ENCODE peak calls at places on chromosomes 1 and 21, in seven cellular contexts. One of them, this sample, is unnamed.

GRCh38 chr1:40450491-40451237 is 388 bp downstream of the ZFP69B start:
- DNase-seq in HepG2: peak
- DNase-seq in HCT116: no peak
- DNase-seq in SK-N-SH: peak
- DNase-seq in K562: peak
- DNase-seq in GM12878: peak
- DNase-seq in H1: no peak
- DNase-seq in this sample: no peak

GRCh38 chr1:53197301-53198205 is 929 bp downstream of the CPT2 start:
- DNase-seq in HCT116: no peak
- DNase-seq in HepG2: no peak
- DNase-seq in GM12878: no peak
- DNase-seq in SK-N-SH: peak
- DNase-seq in K562: peak
- DNase-seq in H1: no peak
- DNase-seq in this sample: no peak

GRCh38 chr1:114320586-114320985 is 166.9 kb upstream of the SYT6 start:
- DNase-seq in HCT116: no peak
- DNase-seq in GM12878: no peak
- DNase-seq in K562: no peak
- DNase-seq in SK-N-SH: no peak
- DNase-seq in H1: no peak
- DNase-seq in HepG2: no peak
- DNase-seq in this sample: no peak

GRCh38 chr1:154819628-154820590 is 50.2 kb downstream of the KCNN3 start:
- DNase-seq in GM12878: no peak
- DNase-seq in K562: peak
- DNase-seq in HCT116: peak
- DNase-seq in HepG2: peak
- DNase-seq in H1: no peak
- DNase-seq in SK-N-SH: peak
- DNase-seq in this sample: peak

GRCh38 chr1:6625579-6626149 is 996 bp downstream of the THAP3 start:
- DNase-seq in H1: no peak
- DNase-seq in K562: no peak
- DNase-seq in SK-N-SH: no peak
- DNase-seq in HCT116: no peak
- DNase-seq in HepG2: no peak
- DNase-seq in GM12878: no peak
- DNase-seq in this sample: no peak

GRCh38 chr1:211557894-211558625 is 20.9 kb downstream of the SLC30A1 start:
- DNase-seq in HCT116: no peak
- DNase-seq in GM12878: no peak
- DNase-seq in H1: no peak
- DNase-seq in HepG2: no peak
- DNase-seq in K562: no peak
- DNase-seq in SK-N-SH: no peak
- DNase-seq in this sample: no peak

GRCh38 chr1:168338589-168339503 is 58.2 kb downstream of the TBX19 start:
- DNase-seq in H1: no peak
- DNase-seq in SK-N-SH: no peak
- DNase-seq in K562: no peak
- DNase-seq in HepG2: no peak
- DNase-seq in GM12878: no peak
- DNase-seq in HCT116: no peak
- DNase-seq in this sample: no peak

GRCh38 chr1:192609110-192610079 is 26.6 kb upstream of the RGS13 start:
- DNase-seq in K562: no peak
- DNase-seq in HepG2: no peak
- DNase-seq in HCT116: no peak
- DNase-seq in H1: no peak
- DNase-seq in GM12878: peak
- DNase-seq in SK-N-SH: no peak
- DNase-seq in this sample: no peak

GRCh38 chr1:204419064-204419403 is 7.4 kb upstream of the PPP1R15B start:
- DNase-seq in SK-N-SH: no peak
- DNase-seq in GM12878: no peak
- DNase-seq in K562: no peak
- DNase-seq in HCT116: no peak
- DNase-seq in H1: no peak
- DNase-seq in HepG2: peak
- DNase-seq in this sample: no peak

GRCh38 chr1:172408958-172409357 is 11.5 kb upstream of the C1orf105 start:
- DNase-seq in HepG2: no peak
- DNase-seq in GM12878: no peak
- DNase-seq in H1: no peak
- DNase-seq in HCT116: no peak
- DNase-seq in K562: no peak
- DNase-seq in SK-N-SH: no peak
- DNase-seq in this sample: no peak

DNA sequence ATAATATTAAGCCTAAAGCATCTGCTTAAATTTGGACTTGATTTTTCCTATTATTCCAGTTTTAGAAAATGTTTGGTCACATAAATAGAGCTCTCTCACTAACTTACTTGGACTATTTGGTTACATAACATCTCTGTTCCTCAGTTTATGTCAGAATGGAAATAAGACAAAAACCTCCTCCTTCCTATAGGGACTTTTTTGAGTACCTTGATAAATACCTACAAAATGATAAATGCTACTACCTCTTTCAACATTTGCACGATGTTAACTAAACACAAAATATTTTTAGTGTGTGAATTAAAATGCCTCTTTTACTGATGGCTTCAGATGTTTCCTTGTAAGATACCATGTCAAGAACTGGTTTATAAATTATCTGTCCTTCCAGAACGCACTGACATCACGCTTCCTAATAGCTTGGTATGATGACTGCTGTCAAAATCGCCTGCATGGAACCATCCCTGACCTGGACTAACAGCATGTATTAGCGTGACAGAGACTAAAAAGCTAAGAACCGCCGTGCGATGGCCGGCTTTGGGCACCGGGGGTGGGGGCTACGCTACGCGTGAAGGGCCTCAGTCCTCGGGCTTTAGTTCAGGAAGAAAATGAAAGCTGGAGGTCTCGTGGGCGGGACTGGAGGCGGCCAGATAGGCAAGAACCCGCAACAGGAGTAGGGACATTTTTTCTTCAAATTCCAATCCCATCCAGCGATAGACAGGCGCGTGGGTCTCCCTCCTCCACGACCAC is 133.3 kb upstream of the BARHL2 start:
- DNase-seq in HCT116: no peak
- DNase-seq in K562: peak
- DNase-seq in HepG2: peak
- DNase-seq in GM12878: no peak
- DNase-seq in SK-N-SH: peak
- DNase-seq in H1: no peak
- DNase-seq in this sample: no peak
- TF ChIP-seq JUND in HCT116: no peak
- TF ChIP-seq JUND in K562: no peak
- TF ChIP-seq JUND in HepG2: no peak
- TF ChIP-seq JUND in GM12878: no peak
- TF ChIP-seq JUND in SK-N-SH: no peak
- TF ChIP-seq JUND in H1: no peak
- TF ChIP-seq JUND in this sample: no peak

GRCh38 chr1:32099426-32099825 is 8.4 kb upstream of the KPNA6 start:
- DNase-seq in HepG2: no peak
- DNase-seq in K562: no peak
- DNase-seq in SK-N-SH: no peak
- DNase-seq in GM12878: no peak
- DNase-seq in HCT116: no peak
- DNase-seq in H1: no peak
- DNase-seq in this sample: no peak

GRCh38 chr1:32104127-32104526 is 3.7 kb upstream of the KPNA6 start:
- DNase-seq in HepG2: peak
- DNase-seq in H1: no peak
- DNase-seq in SK-N-SH: no peak
- DNase-seq in K562: peak
- DNase-seq in GM12878: no peak
- DNase-seq in HCT116: no peak
- DNase-seq in this sample: no peak

GRCh38 chr1:32101233-32101681 is 6.6 kb upstream of the KPNA6 start:
- DNase-seq in HCT116: no peak
- DNase-seq in K562: peak
- DNase-seq in HepG2: no peak
- DNase-seq in H1: no peak
- DNase-seq in GM12878: no peak
- DNase-seq in SK-N-SH: no peak
- DNase-seq in this sample: no peak

GRCh38 chr1:32105338-32105737 is 2.5 kb upstream of the KPNA6 start:
- DNase-seq in H1: no peak
- DNase-seq in HepG2: no peak
- DNase-seq in SK-N-SH: no peak
- DNase-seq in GM12878: no peak
- DNase-seq in HCT116: no peak
- DNase-seq in K562: no peak
- DNase-seq in this sample: no peak

GRCh38 chr1:32100359-32100758 is 7.5 kb upstream of the KPNA6 start:
- DNase-seq in HepG2: no peak
- DNase-seq in K562: no peak
- DNase-seq in H1: no peak
- DNase-seq in GM12878: no peak
- DNase-seq in HCT116: no peak
- DNase-seq in SK-N-SH: no peak
- DNase-seq in this sample: no peak
- TF ChIP-seq JUND in HepG2: no peak
- TF ChIP-seq JUND in K562: no peak
- TF ChIP-seq JUND in H1: no peak
- TF ChIP-seq JUND in GM12878: no peak
- TF ChIP-seq JUND in HCT116: no peak
- TF ChIP-seq JUND in SK-N-SH: no peak
- TF ChIP-seq JUND in this sample: no peak

GRCh38 chr1:161492827-161493226 is 12.4 kb upstream of the FCGR2A start:
- DNase-seq in H1: no peak
- DNase-seq in GM12878: no peak
- DNase-seq in HepG2: no peak
- DNase-seq in SK-N-SH: no peak
- DNase-seq in K562: no peak
- DNase-seq in HCT116: no peak
- DNase-seq in this sample: no peak

GRCh38 chr1:161495490-161495889 is 9.8 kb upstream of the FCGR2A start:
- DNase-seq in HCT116: no peak
- DNase-seq in H1: no peak
- DNase-seq in GM12878: no peak
- DNase-seq in SK-N-SH: no peak
- DNase-seq in HepG2: no peak
- DNase-seq in K562: no peak
- DNase-seq in this sample: no peak

GRCh38 chr1:161494069-161494735 is 11.1 kb upstream of the FCGR2A start:
- DNase-seq in H1: no peak
- DNase-seq in HCT116: no peak
- DNase-seq in SK-N-SH: no peak
- DNase-seq in HepG2: no peak
- DNase-seq in K562: no peak
- DNase-seq in GM12878: no peak
- DNase-seq in this sample: no peak

GRCh38 chr1:161487483-161487827 is 17.8 kb upstream of the FCGR2A start:
- DNase-seq in HepG2: no peak
- DNase-seq in HCT116: no peak
- DNase-seq in H1: no peak
- DNase-seq in SK-N-SH: no peak
- DNase-seq in GM12878: no peak
- DNase-seq in K562: peak
- DNase-seq in this sample: no peak

DNA sequence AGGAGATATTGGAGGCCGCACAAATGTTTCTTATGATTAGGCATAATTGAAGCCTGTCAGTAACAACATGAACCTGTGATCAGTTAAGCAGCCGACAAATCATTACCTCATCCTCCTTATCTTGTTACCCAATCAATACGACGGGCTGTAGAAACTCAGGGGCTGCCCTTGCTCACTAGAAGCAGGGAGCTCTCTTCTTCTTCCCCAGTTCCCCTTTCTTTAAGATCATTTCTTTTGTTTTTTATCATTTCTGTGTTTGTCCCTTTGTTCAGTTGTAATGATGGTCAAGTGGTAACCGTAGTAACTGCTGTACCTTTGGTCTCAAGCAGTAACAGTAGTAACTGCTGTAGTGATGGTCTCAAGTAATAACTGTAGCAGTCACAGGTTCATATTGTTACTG is 13.8 kb upstream of the FCGR2A start:
- DNase-seq in GM12878: no peak
- DNase-seq in SK-N-SH: no peak
- DNase-seq in H1: no peak
- DNase-seq in HepG2: no peak
- DNase-seq in K562: peak
- DNase-seq in HCT116: no peak
- DNase-seq in this sample: no peak
- TF ChIP-seq JUND in GM12878: no peak
- TF ChIP-seq JUND in SK-N-SH: no peak
- TF ChIP-seq JUND in H1: no peak
- TF ChIP-seq JUND in HepG2: no peak
- TF ChIP-seq JUND in K562: peak
- TF ChIP-seq JUND in HCT116: no peak
- TF ChIP-seq JUND in this sample: no peak

GRCh38 chr21:27104749-27105439 is 138.0 kb upstream of the ADAMTS5 start:
- DNase-seq in K562: no peak
- DNase-seq in SK-N-SH: no peak
- DNase-seq in HepG2: no peak
- DNase-seq in GM12878: no peak
- DNase-seq in H1: no peak
- DNase-seq in HCT116: no peak
- DNase-seq in this sample: no peak
- TF ChIP-seq JUND in K562: no peak
- TF ChIP-seq JUND in SK-N-SH: no peak
- TF ChIP-seq JUND in HepG2: no peak
- TF ChIP-seq JUND in GM12878: no peak
- TF ChIP-seq JUND in H1: no peak
- TF ChIP-seq JUND in HCT116: no peak
- TF ChIP-seq JUND in this sample: no peak

This sample was measured in T47D.